ENCODE peak calls at places on chromosomes 7 and 10, in six cellular contexts. S, G, F, Z, B and L are unnamed samples.

GRCh38 chr10:113718974-113719822 is 32.3 kb upstream of the PLEKHS1 start:
- DNase-seq in S (no peak), G (no peak), F (no peak), Z (no peak), B (no peak), L (no peak)

GRCh38 chr10:24950439-24950838 is 2.0 kb downstream of the PRTFDC1 start:
- DNase-seq in S (no peak), G (no peak), F (no peak), Z (no peak), B (no peak), L (no peak)

GRCh38 chr10:91796332-91797076 is 1.7 kb upstream of the TNKS2 start:
- DNase-seq in S (no peak), G (peak), F (peak), Z (no peak), B (peak), L (no peak)

GRCh38 chr7:140506788-140507464 is 27.6 kb upstream of the MKRN1 start:
- DNase-seq in S (peak), G (no peak), F (no peak), Z (peak), B (no peak), L (peak)

GRCh38 chr7:44278451-44279161 is 46.8 kb downstream of the CAMK2B start:
- DNase-seq in S (peak), G (no peak), F (no peak), Z (peak), B (peak), L (peak)

GRCh38 chr7:135536160-135536559 is 21.6 kb upstream of the NUP205 start:
- DNase-seq in S (peak), G (no peak), F (no peak), Z (no peak), B (no peak), L (peak)

GRCh38 chr7:150404172-150404784 is 25.1 kb downstream of the ZNF775 start:
- DNase-seq in S (no peak), G (peak), F (no peak), Z (peak), B (no peak), L (no peak)

GRCh38 chr7:134450296-134451000 is 8.5 kb downstream of the AKR1B1 start:
- DNase-seq in S (peak), G (no peak), F (no peak), Z (no peak), B (no peak), L (no peak)

GRCh38 chr10:95818663-95819062 is 62.7 kb downstream of the ENTPD1 start:
- DNase-seq in S (peak), G (no peak), F (no peak), Z (no peak), B (no peak), L (peak)

GRCh38 chr7:116224492-116225098 is 14.3 kb downstream of the TES start:
- DNase-seq in S (peak), G (peak), F (no peak), Z (no peak), B (no peak), L (peak)

GRCh38 chr7:139855498-139856270 is 26.6 kb downstream of the TBXAS1 start:
- DNase-seq in S (no peak), G (peak), F (no peak), Z (no peak), B (no peak), L (no peak)

GRCh38 chr7:105769951-105770628 is 106.3 kb downstream of the ATXN7L1 start:
- DNase-seq in S (peak), G (no peak), F (no peak), Z (no peak), B (no peak), L (no peak)

GRCh38 chr10:66931340-66931948 is 5.6 kb downstream of the LRRTM3 start:
- DNase-seq in S (peak), G (peak), F (peak), Z (no peak), B (no peak), L (peak)

GRCh38 chr7:98764946-98765345 is 104.9 kb downstream of the TMEM130 start:
- DNase-seq in S (no peak), G (no peak), F (no peak), Z (no peak), B (no peak), L (no peak)

GRCh38 chr10:105540381-105540780 is 899.3 kb downstream of the SORCS3 start:
- DNase-seq in S (no peak), G (no peak), F (no peak), Z (no peak), B (no peak), L (no peak)

GRCh38 chr10:71472912-71473311 is 76.2 kb downstream of the CDH23 start:
- DNase-seq in S (no peak), G (no peak), F (no peak), Z (no peak), B (no peak), L (no peak)

GRCh38 chr7:27921081-27921836 is 181.3 kb downstream of the TAX1BP1 start:
- DNase-seq in S (peak), G (peak), F (peak), Z (no peak), B (no peak), L (peak)

GRCh38 chr10:42958142-42958868 is 118.6 kb upstream of the RET start:
- DNase-seq in S (no peak), G (no peak), F (no peak), Z (no peak), B (no peak), L (no peak)

GRCh38 chr10:28991738-28992270 is 297.1 kb upstream of the LYZL1 start:
- DNase-seq in S (peak), G (peak), F (peak), Z (no peak), B (peak), L (peak)

GRCh38 chr7:73738220-73738611 is 386 bp downstream of the ABHD11 start:
- DNase-seq in S (peak), G (peak), F (peak), Z (no peak), B (peak), L (peak)

GRCh38 chr7:73674468-73675124 is 7.0 kb downstream of the VPS37D start:
- DNase-seq in S (no peak), G (no peak), F (no peak), Z (no peak), B (no peak), L (no peak)

GRCh38 chr7:94050046-94050445 is 45.9 kb upstream of the BET1 start:
- DNase-seq in S (no peak), G (no peak), F (no peak), Z (no peak), B (no peak), L (no peak)

GRCh38 chr7:106332186-106332585 is 47.4 kb upstream of the NAMPT start:
- DNase-seq in S (no peak), G (no peak), F (no peak), Z (no peak), B (no peak), L (no peak)

GRCh38 chr10:79023489-79024162 is 45.1 kb upstream of the ZMIZ1 start:
- DNase-seq in S (no peak), G (no peak), F (no peak), Z (peak), B (no peak), L (no peak)

GRCh38 chr7:106069471-106070200 is 42.5 kb downstream of the SYPL1 start:
- DNase-seq in S (no peak), G (no peak), F (no peak), Z (no peak), B (no peak), L (no peak)

GRCh38 chr10:80132299-80133139 is at the start of gene PLAC9:
- DNase-seq in S (peak), G (no peak), F (no peak), Z (peak), B (no peak), L (no peak)

GRCh38 chr10:59876695-59877094 is 29.7 kb downstream of the CCDC6 start:
- DNase-seq in S (peak), G (no peak), F (peak), Z (no peak), B (no peak), L (no peak)

GRCh38 chr7:137760111-137760510 is 86.7 kb downstream of the DGKI start:
- DNase-seq in S (peak), G (no peak), F (peak), Z (no peak), B (no peak), L (no peak)

GRCh38 chr10:70858759-70859158 is 29.6 kb downstream of the PCBD1 start:
- DNase-seq in S (no peak), G (no peak), F (peak), Z (no peak), B (no peak), L (no peak)

GRCh38 chr10:70903262-70903921 is 15.0 kb upstream of the PCBD1 start:
- DNase-seq in S (peak), G (no peak), F (peak), Z (peak), B (peak), L (peak)

GRCh38 chr10:7593068-7593467 is 73.7 kb downstream of the ITIH5 start:
- DNase-seq in S (no peak), G (no peak), F (no peak), Z (no peak), B (no peak), L (no peak)

GRCh38 chr7:117873056-117873932 is at the start of gene CTTNBP2:
- DNase-seq in S (peak), G (no peak), F (no peak), Z (peak), B (no peak), L (peak)